ENCODE peak calls at places on chromosomes 7 and 10, in five cellular contexts. Z is H1, P is K562, W is HepG2, R is GM12878. D is an unnamed sample.

GRCh38 chr10:27865221-27865635 is 119.6 kb upstream of the MKX start:
- DNase-seq in R (no peak), P (no peak), Z (no peak), W (no peak), D (peak; percentile 7)

GRCh38 chr10:51658075-51658474 is 41.3 kb downstream of the CSTF2T start:
- DNase-seq in R (no peak), W (no peak), Z (no peak), P (no peak), D (no peak)

GRCh38 chr7:19333706-19334105 is 188.5 kb upstream of the FERD3L start:
- DNase-seq in R (no peak), P (no peak), W (no peak), Z (no peak), D (no peak)

GRCh38 chr10:71272122-71272771 is 46.8 kb upstream of the SLC29A3 start:
- DNase-seq in Z (no peak), P (no peak), W (no peak), R (no peak), D (no peak)

GRCh38 chr7:44461387-44461786 is 29.1 kb downstream of the NUDCD3 start:
- DNase-seq in P (no peak), R (peak; percentile 39), Z (no peak), W (no peak), D (no peak)

GRCh38 chr10:103668351-103669242 is 175.1 kb downstream of the NEURL1 start:
- DNase-seq in P (peak; percentile 73), R (no peak), W (no peak), Z (no peak), D (no peak)

GRCh38 chr7:139118234-139118802 is 8.8 kb upstream of the ZC3HAV1 start:
- DNase-seq in P (peak; percentile 79), R (peak; percentile 80), Z (no peak), W (peak; percentile 47), D (peak; percentile 32)

GRCh38 chr10:99682032-99682431 is 22.7 kb downstream of the ENTPD7 start:
- DNase-seq in W (no peak), P (no peak), R (no peak), Z (no peak), D (no peak)

GRCh38 chr7:70177166-70177565 is 578.9 kb downstream of the AUTS2 start:
- DNase-seq in R (no peak), W (no peak), P (no peak), Z (no peak), D (no peak)

GRCh38 chr10:97393034-97393573 is 8.0 kb downstream of the RRP12 start:
- DNase-seq in Z (no peak), R (no peak), W (no peak), P (no peak), D (no peak)

GRCh38 chr7:45033931-45034290 is 33.9 kb downstream of the CCM2 start:
- DNase-seq in W (no peak), P (no peak), Z (no peak), R (no peak), D (no peak)

GRCh38 chr10:109723305-109723704 is 200.0 kb downstream of the XPNPEP1 start:
- DNase-seq in W (no peak), P (no peak), Z (no peak), R (no peak), D (no peak)

DNA sequence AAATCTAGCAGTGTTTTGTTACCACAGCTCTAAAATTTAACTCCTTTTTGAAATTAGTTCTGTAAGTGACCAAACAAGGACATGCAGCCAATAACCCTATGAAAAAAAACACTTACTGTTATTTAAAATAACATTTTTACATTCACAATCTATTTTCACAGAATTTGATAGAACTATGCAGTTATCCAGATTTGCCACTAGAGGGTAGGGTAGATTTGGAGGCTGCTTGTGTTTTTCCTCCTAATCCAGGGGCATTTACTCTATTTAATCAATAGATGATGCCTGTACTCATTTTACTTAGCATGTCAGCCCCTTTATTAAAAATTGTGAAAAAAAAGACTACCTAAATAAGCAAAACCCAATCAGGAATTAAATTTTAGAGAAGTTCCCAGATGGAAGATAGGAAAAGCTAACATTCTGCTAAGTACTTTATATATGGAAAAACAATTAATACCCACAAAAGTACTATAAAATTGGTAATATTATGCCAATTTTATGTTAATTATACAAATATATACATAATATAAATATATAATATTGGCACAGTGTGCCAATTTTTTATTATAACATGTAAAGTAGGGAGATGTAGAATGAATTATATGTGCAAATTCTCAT is 18.1 kb upstream of the LIPK start:
- DNase-seq in R (no peak), W (peak; percentile 3), Z (no peak), P (peak; percentile 3), D (peak; percentile 32)
- TF ChIP-seq MAX in R (no peak), W (no peak), Z (no peak), P (no peak), D (no peak)

GRCh38 chr10:29446327-29446726 is 157.5 kb downstream of the LYZL1 start:
- DNase-seq in R (no peak), P (no peak), Z (no peak), W (no peak), D (no peak)
- H3K4me3 ChIP-seq in R (no peak overlapping the region), P (no peak overlapping the region), Z (no peak overlapping the region), W (no peak overlapping the region), D (no peak overlapping the region)

GRCh38 chr7:7732566-7733290 is 14.3 kb upstream of the RPA3 start:
- DNase-seq in W (peak; percentile 70), R (no peak), Z (no peak), P (no peak), D (no peak)
- TF ChIP-seq SRF in W (no peak), R (no peak), Z (no peak), P (no peak), D (no peak)

GRCh38 chr7:7642081-7642480 is 1.5 kb downstream of the UMAD1 start:
- DNase-seq in P (no peak), Z (no peak), W (no peak), R (no peak), D (no peak)

GRCh38 chr7:7639421-7639820 is 1.1 kb upstream of the UMAD1 start:
- DNase-seq in Z (no peak), W (no peak), P (no peak), R (no peak), D (no peak)

GRCh38 chr7:7641129-7641663 is 644 bp downstream of the UMAD1 start:
- DNase-seq in P (no peak), Z (no peak), R (no peak), W (peak; percentile 20), D (peak; percentile 15)

GRCh38 chr7:7640221-7641128 is at the start of gene UMAD1:
- DNase-seq in R (peak; percentile 99), Z (peak; percentile 93), W (peak; percentile 99), P (peak; percentile 90), D (peak; percentile 99)

GRCh38 chr7:7639847-7640220 is 718 bp upstream of the UMAD1 start:
- DNase-seq in Z (no peak), W (peak; percentile 11), R (peak; percentile 27), P (no peak), D (no peak)
- TF ChIP-seq MAX in Z (no peak), W (no peak), R (no peak), P (no peak), D (no peak)

GRCh38 chr10:132828681-132829080 is 42.7 kb upstream of the NKX6-2 start:
- DNase-seq in R (no peak), W (no peak), Z (no peak), P (no peak), D (no peak)
- H3K4me3 ChIP-seq in R (no peak overlapping the region), W (no peak overlapping the region), Z (no peak overlapping the region), P (no peak overlapping the region), D (no peak overlapping the region)

GRCh38 chr7:54802841-54803240 is 43.8 kb upstream of the SEC61G start:
- DNase-seq in W (no peak), R (no peak), P (no peak), Z (no peak), D (no peak)
- TF ChIP-seq SRF in W (no peak), R (no peak), P (no peak), Z (no peak), D (no peak)

GRCh38 chr10:7230956-7231355 is 179.9 kb downstream of the SFMBT2 start:
- DNase-seq in Z (no peak), W (no peak), P (no peak), R (no peak), D (no peak)
- TF ChIP-seq MAX in Z (no peak), W (no peak), P (no peak), R (no peak), D (no peak)

D was measured in HCT116.